ENCODE peak calls at places on chromosomes 13 and 19, in ten cellular contexts. One of them, this sample, is unnamed. For H3K9me2, the result is how much of the 10 kb centered on the place peaks cover.

GRCh38 chr13:98033277-98034247 is 80.1 kb downstream of the IPO5 start:
- DNase-seq in SK-N-SH: peak
- DNase-seq in HCT116: peak
- DNase-seq in GM23338: peak
- DNase-seq in OCI-LY7: no peak
- DNase-seq in PC-3: peak
- DNase-seq in Karpas-422: no peak
- DNase-seq in GM23248: peak
- DNase-seq in hepatocyte: peak
- DNase-seq in PC-9: peak
- DNase-seq in this sample: no peak

GRCh38 chr19:9808855-9809646 is 9.8 kb downstream of the FBXL12 start:
- DNase-seq in SK-N-SH: no peak
- DNase-seq in HCT116: no peak
- DNase-seq in GM23338: no peak
- DNase-seq in OCI-LY7: no peak
- DNase-seq in PC-3: no peak
- DNase-seq in Karpas-422: no peak
- DNase-seq in GM23248: no peak
- DNase-seq in hepatocyte: no peak
- DNase-seq in PC-9: no peak
- DNase-seq in this sample: peak

GRCh38 chr19:51145926-51146493 is 3.9 kb downstream of the SIGLEC7 start:
- DNase-seq in SK-N-SH: no peak
- DNase-seq in HCT116: no peak
- DNase-seq in GM23338: no peak
- DNase-seq in OCI-LY7: no peak
- DNase-seq in PC-3: no peak
- DNase-seq in Karpas-422: no peak
- DNase-seq in GM23248: no peak
- DNase-seq in hepatocyte: no peak
- DNase-seq in PC-9: no peak
- DNase-seq in this sample: no peak

GRCh38 chr13:32390048-32390447 is 37.9 kb downstream of the N4BP2L1 start:
- DNase-seq in SK-N-SH: no peak
- DNase-seq in HCT116: no peak
- DNase-seq in GM23338: no peak
- DNase-seq in OCI-LY7: no peak
- DNase-seq in PC-3: no peak
- DNase-seq in Karpas-422: no peak
- DNase-seq in GM23248: no peak
- DNase-seq in hepatocyte: no peak
- DNase-seq in PC-9: no peak
- DNase-seq in this sample: peak

GRCh38 chr13:111668451-111668850 is 348.0 kb downstream of the TEX29 start:
- DNase-seq in SK-N-SH: no peak
- DNase-seq in HCT116: no peak
- DNase-seq in GM23338: no peak
- DNase-seq in OCI-LY7: no peak
- DNase-seq in PC-3: no peak
- DNase-seq in Karpas-422: no peak
- DNase-seq in GM23248: no peak
- DNase-seq in hepatocyte: no peak
- DNase-seq in PC-9: no peak
- DNase-seq in this sample: no peak

GRCh38 chr13:87677334-87678234 is 6.4 kb downstream of the SLITRK5 start:
- DNase-seq in SK-N-SH: peak
- DNase-seq in HCT116: no peak
- DNase-seq in GM23338: peak
- DNase-seq in OCI-LY7: peak
- DNase-seq in PC-3: peak
- DNase-seq in Karpas-422: no peak
- DNase-seq in GM23248: peak
- DNase-seq in hepatocyte: peak
- DNase-seq in PC-9: no peak
- DNase-seq in this sample: peak

GRCh38 chr13:99980201-99981114 is 1.1 kb upstream of the ZIC2 start:
- DNase-seq in SK-N-SH: peak
- DNase-seq in HCT116: peak
- DNase-seq in GM23338: peak
- DNase-seq in OCI-LY7: peak
- DNase-seq in PC-3: peak
- DNase-seq in Karpas-422: peak
- DNase-seq in GM23248: peak
- DNase-seq in hepatocyte: peak
- DNase-seq in PC-9: peak
- DNase-seq in this sample: peak

GRCh38 chr13:92590503-92590908 is 636.1 kb upstream of the GPC6 start:
- DNase-seq in SK-N-SH: no peak
- DNase-seq in HCT116: no peak
- DNase-seq in GM23338: no peak
- DNase-seq in OCI-LY7: no peak
- DNase-seq in PC-3: peak
- DNase-seq in Karpas-422: no peak
- DNase-seq in GM23248: no peak
- DNase-seq in hepatocyte: no peak
- DNase-seq in PC-9: no peak
- DNase-seq in this sample: no peak

GRCh38 chr13:27172495-27172842 is 858 bp upstream of the USP12 start:
- DNase-seq in SK-N-SH: peak
- DNase-seq in HCT116: no peak
- DNase-seq in GM23338: no peak
- DNase-seq in OCI-LY7: peak
- DNase-seq in PC-3: peak
- DNase-seq in Karpas-422: peak
- DNase-seq in GM23248: peak
- DNase-seq in hepatocyte: no peak
- DNase-seq in PC-9: peak
- DNase-seq in this sample: no peak

GRCh38 chr19:35167251-35168119 is 12.9 kb downstream of the FXYD5 start:
- DNase-seq in SK-N-SH: no peak
- DNase-seq in HCT116: no peak
- DNase-seq in GM23338: no peak
- DNase-seq in OCI-LY7: no peak
- DNase-seq in PC-3: no peak
- DNase-seq in Karpas-422: no peak
- DNase-seq in GM23248: no peak
- DNase-seq in hepatocyte: no peak
- DNase-seq in PC-9: no peak
- DNase-seq in this sample: no peak

GRCh38 chr19:28615546-28615916 is 597.4 kb downstream of the UQCRFS1 start:
- DNase-seq in SK-N-SH: no peak
- DNase-seq in HCT116: no peak
- DNase-seq in GM23338: no peak
- DNase-seq in OCI-LY7: no peak
- DNase-seq in PC-3: no peak
- DNase-seq in Karpas-422: no peak
- DNase-seq in GM23248: no peak
- DNase-seq in hepatocyte: no peak
- DNase-seq in PC-9: no peak
- DNase-seq in this sample: no peak

GRCh38 chr19:28612275-28612769 is 600.6 kb downstream of the UQCRFS1 start:
- DNase-seq in SK-N-SH: no peak
- DNase-seq in HCT116: no peak
- DNase-seq in GM23338: peak
- DNase-seq in OCI-LY7: no peak
- DNase-seq in PC-3: no peak
- DNase-seq in Karpas-422: no peak
- DNase-seq in GM23248: no peak
- DNase-seq in hepatocyte: no peak
- DNase-seq in PC-9: no peak
- DNase-seq in this sample: no peak

GRCh38 chr19:28618504-28618903 is 594.4 kb downstream of the UQCRFS1 start:
- DNase-seq in SK-N-SH: no peak
- DNase-seq in HCT116: no peak
- DNase-seq in GM23338: no peak
- DNase-seq in OCI-LY7: no peak
- DNase-seq in PC-3: no peak
- DNase-seq in Karpas-422: no peak
- DNase-seq in GM23248: no peak
- DNase-seq in hepatocyte: no peak
- DNase-seq in PC-9: no peak
- DNase-seq in this sample: no peak

GRCh38 chr19:28614634-28615545 is 598.1 kb downstream of the UQCRFS1 start:
- DNase-seq in SK-N-SH: no peak
- DNase-seq in HCT116: no peak
- DNase-seq in GM23338: no peak
- DNase-seq in OCI-LY7: no peak
- DNase-seq in PC-3: no peak
- DNase-seq in Karpas-422: no peak
- DNase-seq in GM23248: no peak
- DNase-seq in hepatocyte: no peak
- DNase-seq in PC-9: no peak
- DNase-seq in this sample: no peak

GRCh38 chr19:28615966-28616365 is 597.0 kb downstream of the UQCRFS1 start:
- DNase-seq in SK-N-SH: no peak
- DNase-seq in HCT116: no peak
- DNase-seq in GM23338: no peak
- DNase-seq in OCI-LY7: no peak
- DNase-seq in PC-3: no peak
- DNase-seq in Karpas-422: no peak
- DNase-seq in GM23248: no peak
- DNase-seq in hepatocyte: no peak
- DNase-seq in PC-9: no peak
- DNase-seq in this sample: no peak
- H3K9me2 ChIP-seq in SK-N-SH: under half
- H3K9me2 ChIP-seq in HCT116: under half
- H3K9me2 ChIP-seq in GM23338: under half
- H3K9me2 ChIP-seq in OCI-LY7: under half
- H3K9me2 ChIP-seq in PC-3: under half
- H3K9me2 ChIP-seq in Karpas-422: under half
- H3K9me2 ChIP-seq in GM23248: under half
- H3K9me2 ChIP-seq in hepatocyte: under half
- H3K9me2 ChIP-seq in PC-9: under half
- H3K9me2 ChIP-seq in this sample: under half

DNA sequence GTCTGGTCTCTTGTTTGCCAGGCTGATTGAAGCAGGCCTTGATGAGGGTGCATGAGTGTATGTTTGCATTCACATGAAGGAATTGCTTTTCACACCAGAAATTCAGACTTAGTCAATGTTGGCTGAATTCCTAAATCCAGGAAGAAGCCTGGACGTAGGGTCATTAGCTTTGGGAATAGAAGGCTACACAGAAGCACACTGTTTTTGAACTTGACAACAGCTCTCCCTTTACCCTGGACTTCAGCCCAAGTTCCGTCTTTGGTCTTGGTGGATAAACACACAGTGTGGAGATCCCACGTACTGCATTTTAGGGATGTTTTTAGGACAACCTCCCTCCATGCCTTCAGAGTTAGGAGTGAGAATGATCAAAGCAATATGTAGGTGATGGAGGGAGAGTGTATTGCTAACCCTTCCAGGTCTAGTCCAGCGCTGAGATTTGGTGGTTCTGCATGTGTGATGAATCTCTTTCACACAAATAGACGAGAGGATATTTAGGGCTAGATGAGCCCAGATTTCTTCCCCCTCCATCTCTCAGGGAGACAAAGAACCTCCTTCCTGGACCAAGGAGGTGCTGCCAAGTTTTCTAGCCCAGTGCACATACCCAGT is 22.8 kb downstream of the TM6SF2 start:
- DNase-seq in SK-N-SH: no peak
- DNase-seq in HCT116: no peak
- DNase-seq in GM23338: no peak
- DNase-seq in OCI-LY7: no peak
- DNase-seq in PC-3: no peak
- DNase-seq in Karpas-422: no peak
- DNase-seq in GM23248: no peak
- DNase-seq in hepatocyte: no peak
- DNase-seq in PC-9: no peak
- DNase-seq in this sample: no peak
- H3K9me2 ChIP-seq in SK-N-SH: under half
- H3K9me2 ChIP-seq in HCT116: under half
- H3K9me2 ChIP-seq in GM23338: under half
- H3K9me2 ChIP-seq in OCI-LY7: under half
- H3K9me2 ChIP-seq in PC-3: under half
- H3K9me2 ChIP-seq in Karpas-422: under half
- H3K9me2 ChIP-seq in GM23248: under half
- H3K9me2 ChIP-seq in hepatocyte: under half
- H3K9me2 ChIP-seq in PC-9: under half
- H3K9me2 ChIP-seq in this sample: under half

DNA sequence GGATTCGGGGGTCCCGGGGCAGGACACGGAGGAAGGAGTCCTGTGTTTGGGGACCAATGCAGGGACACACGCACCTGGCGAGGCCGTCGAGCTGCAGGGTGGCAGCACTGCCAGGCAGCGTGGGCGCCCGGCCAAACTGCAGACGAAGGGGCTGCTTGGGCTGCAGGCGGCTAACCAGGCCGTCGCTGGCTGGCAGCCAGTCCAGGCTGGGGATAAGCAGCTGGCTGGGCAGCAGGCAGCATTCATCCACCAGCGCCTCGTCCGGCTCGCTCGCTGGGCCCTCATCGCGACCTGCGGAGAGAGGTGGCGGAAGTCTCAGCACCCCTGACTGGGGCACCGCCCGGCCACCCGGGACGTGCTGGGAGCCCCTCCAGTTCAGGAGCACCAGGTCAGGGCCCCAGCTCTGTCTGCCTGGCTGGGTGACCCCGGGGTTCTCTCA is 11.5 kb downstream of the CFD start:
- DNase-seq in SK-N-SH: peak
- DNase-seq in HCT116: no peak
- DNase-seq in GM23338: no peak
- DNase-seq in OCI-LY7: no peak
- DNase-seq in PC-3: no peak
- DNase-seq in Karpas-422: no peak
- DNase-seq in GM23248: no peak
- DNase-seq in hepatocyte: no peak
- DNase-seq in PC-9: no peak
- DNase-seq in this sample: no peak
- H3K9me2 ChIP-seq in SK-N-SH: under half
- H3K9me2 ChIP-seq in HCT116: under half
- H3K9me2 ChIP-seq in GM23338: under half
- H3K9me2 ChIP-seq in OCI-LY7: under half
- H3K9me2 ChIP-seq in PC-3: under half
- H3K9me2 ChIP-seq in Karpas-422: under half
- H3K9me2 ChIP-seq in GM23248: under half
- H3K9me2 ChIP-seq in hepatocyte: under half
- H3K9me2 ChIP-seq in PC-9: under half
- H3K9me2 ChIP-seq in this sample: under half

DNA sequence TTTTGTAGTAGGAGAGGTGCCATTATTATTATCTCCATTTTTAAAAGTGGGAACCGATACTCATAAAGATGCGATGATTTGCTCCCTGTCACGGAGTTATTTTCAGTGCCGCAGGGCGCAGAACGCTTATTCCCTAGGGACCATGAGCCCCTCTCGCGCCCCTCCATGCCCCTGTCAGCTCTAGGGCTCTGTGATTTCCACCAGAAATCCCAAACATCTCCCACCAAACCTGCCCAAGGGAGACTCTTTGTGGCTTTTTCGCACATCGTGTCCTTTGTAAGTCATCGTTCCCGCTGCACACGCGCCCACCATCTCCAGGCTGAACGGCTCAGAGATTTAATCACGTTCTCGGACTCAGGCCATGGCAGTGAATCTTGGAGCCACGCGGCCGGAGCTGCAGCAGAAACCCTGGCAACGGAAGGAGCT is 105.1 kb downstream of the DNAJC15 start:
- DNase-seq in SK-N-SH: peak
- DNase-seq in HCT116: no peak
- DNase-seq in GM23338: no peak
- DNase-seq in OCI-LY7: peak
- DNase-seq in PC-3: no peak
- DNase-seq in Karpas-422: peak
- DNase-seq in GM23248: no peak
- DNase-seq in hepatocyte: no peak
- DNase-seq in PC-9: no peak
- DNase-seq in this sample: no peak
- H3K9me2 ChIP-seq in SK-N-SH: under half
- H3K9me2 ChIP-seq in HCT116: under half
- H3K9me2 ChIP-seq in GM23338: under half
- H3K9me2 ChIP-seq in OCI-LY7: under half
- H3K9me2 ChIP-seq in PC-3: under half
- H3K9me2 ChIP-seq in Karpas-422: under half
- H3K9me2 ChIP-seq in GM23248: under half
- H3K9me2 ChIP-seq in hepatocyte: under half
- H3K9me2 ChIP-seq in PC-9: under half
- H3K9me2 ChIP-seq in this sample: under half

This sample was measured in MM.1S.